ENCODE peak calls at places on chromosomes 12 and 14, in six cellular contexts. R is HuH-7.5; Z is stromal cell of bone marrow; Q is stimulated activated CD4-positive, alpha-beta T cell treated with anti-CD3 and anti-CD28 coated beads, Interleukin-2, amount 100 ng/mL, for 4 hours; U is AG20443; L is stimulated activated CD8-positive, alpha-beta memory T cell treated with anti-CD3 and anti-CD28 coated beads, Interleukin-7, amount 100 ng/mL, for 4 hours. O is an unnamed sample.

GRCh38 chr14:93276031-93276716 is 56.7 kb downstream of the BTBD7 start:
- DNase-seq in R (no peak), Z (no peak), Q (no peak), U (no peak), L (no peak), O (no peak)

GRCh38 chr12:64583395-64584172 is 26.7 kb upstream of the RASSF3 start:
- DNase-seq in R (no peak), Z (no peak), Q (no peak), U (peak; percentile 37), L (no peak), O (no peak)

GRCh38 chr14:78310263-78310662 is 140.1 kb downstream of the NRXN3 start:
- DNase-seq in R (no peak), Z (no peak), Q (no peak), U (no peak), L (no peak), O (no peak)

GRCh38 chr14:32405856-32406255 is 76.8 kb downstream of the AKAP6 start:
- DNase-seq in R (no peak), Z (no peak), Q (no peak), U (no peak), L (no peak), O (no peak)

GRCh38 chr14:76780875-76781647 is 19.8 kb downstream of the VASH1 start:
- DNase-seq in R (no peak), Z (no peak), Q (no peak), U (no peak), L (no peak), O (no peak)

GRCh38 chr14:33475623-33476022 is 475.3 kb downstream of the EGLN3 start:
- DNase-seq in R (peak; percentile 2), Z (no peak), Q (no peak), U (peak; percentile 9), L (no peak), O (no peak)

GRCh38 chr14:77844802-77845201 is 44.9 kb downstream of the ADCK1 start:
- DNase-seq in R (no peak), Z (peak; percentile 23), Q (no peak), U (no peak), L (no peak), O (no peak)

GRCh38 chr14:85333313-85333712 is 196.6 kb upstream of the FLRT2 start:
- DNase-seq in R (no peak), Z (peak; percentile 51), Q (no peak), U (peak; percentile 64), L (no peak), O (no peak)

GRCh38 chr14:96176811-96177211 is 27.8 kb upstream of the BDKRB2 start:
- DNase-seq in R (no peak), Z (peak; percentile 96), Q (no peak), U (peak; percentile 89), L (no peak), O (no peak)

GRCh38 chr14:56241441-56241840 is 123.2 kb downstream of the PELI2 start:
- DNase-seq in R (no peak), Z (no peak), Q (no peak), U (no peak), L (no peak), O (no peak)

GRCh38 chr14:64454671-64455070 is 10.6 kb upstream of the AKAP5 start:
- DNase-seq in R (no peak), Z (no peak), Q (no peak), U (no peak), L (no peak), O (no peak)

GRCh38 chr12:21296751-21297406 is 37.8 kb downstream of the SLCO1A2 start:
- DNase-seq in R (no peak), Z (no peak), Q (no peak), U (peak; percentile 58), L (no peak), O (no peak)

GRCh38 chr12:27366621-27367020 is 34.0 kb downstream of the BMAL2 start:
- DNase-seq in R (no peak), Z (no peak), Q (no peak), U (no peak), L (no peak), O (no peak)

GRCh38 chr12:53591301-53592206 is 34.6 kb downstream of the ATF7 start:
- DNase-seq in R (no peak), Z (no peak), Q (no peak), U (no peak), L (no peak), O (no peak)

GRCh38 chr14:61887628-61888027 is 125.4 kb downstream of the SNAPC1 start:
- DNase-seq in R (no peak), Z (no peak), Q (no peak), U (no peak), L (no peak), O (no peak)

GRCh38 chr14:103626150-103626850 is 2.7 kb upstream of the KLC1 start:
- DNase-seq in R (no peak), Z (no peak), Q (no peak), U (no peak), L (no peak), O (no peak)

GRCh38 chr14:65434216-65434850 is 21.8 kb downstream of the FUT8 start:
- DNase-seq in R (no peak), Z (no peak), Q (no peak), U (no peak), L (no peak), O (no peak)

GRCh38 chr12:22406622-22407021 is 72.1 kb upstream of the ST8SIA1 start:
- DNase-seq in R (no peak), Z (no peak), Q (no peak), U (no peak), L (no peak), O (peak; percentile 47)

GRCh38 chr12:93127582-93128331 is 198.7 kb upstream of the EEA1 start:
- DNase-seq in R (peak; percentile 44), Z (no peak), Q (no peak), U (no peak), L (no peak), O (peak; percentile 69)

GRCh38 chr12:88056571-88056970 is 27.4 kb upstream of the C12orf50 start:
- DNase-seq in R (no peak), Z (no peak), Q (no peak), U (no peak), L (no peak), O (no peak)

GRCh38 chr14:92960706-92961566 is 38.0 kb downstream of the CHGA start:
- DNase-seq in R (no peak), Z (no peak), Q (no peak), U (peak; percentile 74), L (no peak), O (no peak)

GRCh38 chr14:100688051-100688450 is 38.6 kb upstream of the DLK1 start:
- DNase-seq in R (no peak), Z (no peak), Q (no peak), U (no peak), L (no peak), O (no peak)

GRCh38 chr14:99166506-99166905 is 105.5 kb downstream of the BCL11B start:
- DNase-seq in R (no peak), Z (no peak), Q (no peak), U (no peak), L (no peak), O (no peak)

GRCh38 chr12:132493482-132494178 is 3.7 kb downstream of the FBRSL1 start:
- DNase-seq in R (peak; percentile 98), Z (no peak), Q (no peak), U (no peak), L (no peak), O (no peak)

GRCh38 chr12:29754235-29755189 is 29.2 kb downstream of the TMTC1 start:
- DNase-seq in R (no peak), Z (no peak), Q (no peak), U (no peak), L (no peak), O (no peak)

GRCh38 chr12:68245071-68246021 is 8.1 kb downstream of the IL22 start:
- DNase-seq in R (no peak), Z (no peak), Q (no peak), U (no peak), L (no peak), O (no peak)

GRCh38 chr12:52521581-52522266 is 1.5 kb upstream of the KRT5 start:
- DNase-seq in R (no peak), Z (peak; percentile 30), Q (no peak), U (peak; percentile 74), L (no peak), O (no peak)

GRCh38 chr12:103043531-103044445 is 86.3 kb downstream of the ASCL1 start:
- DNase-seq in R (no peak), Z (no peak), Q (no peak), U (no peak), L (no peak), O (no peak)

GRCh38 chr14:95713596-95714371 is at the start of gene TCL1A:
- DNase-seq in R (no peak), Z (no peak), Q (no peak), U (no peak), L (no peak), O (no peak)

GRCh38 chr12:54723653-54724256 is 75.6 kb upstream of the DCD start:
- DNase-seq in R (no peak), Z (peak; percentile 5), Q (peak; percentile 7), U (no peak), L (no peak), O (peak; percentile 52)

GRCh38 chr14:33026850-33027420 is 88.3 kb downstream of the NPAS3 start:
- DNase-seq in R (no peak), Z (peak; percentile 35), Q (no peak), U (peak; percentile 36), L (no peak), O (no peak)

GRCh38 chr12:62840311-62840710 is 94.6 kb downstream of the PPM1H start:
- DNase-seq in R (no peak), Z (no peak), Q (no peak), U (no peak), L (no peak), O (peak; percentile 18)

O was measured in T47D.